ENCODE peak calls at places on chromosomes 16 and 17, in six cellular contexts. W, T, I, A, V and H are unnamed samples.
A peak's percentile ranks its signal among the peaks of the same experiment; 100 is the strongest.

GRCh38 chr17:38724337-38724988 is 5.7 kb upstream of the CISD3 start:
- DNase-seq in A (no peak), I (no peak), W (no peak), V (peak; percentile 94), T (no peak), H (no peak)

GRCh38 chr16:88537864-88538263 is 32.3 kb upstream of the ZC3H18 start:
- DNase-seq in V (no peak), A (no peak), W (no peak), T (no peak), I (no peak), H (no peak)

GRCh38 chr17:82358467-82359350 is at the start of gene TEX19:
- DNase-seq in W (peak; percentile 35), V (peak; percentile 72), I (no peak), A (peak; percentile 50), T (no peak), H (peak; percentile 43)

GRCh38 chr17:17494499-17495447 is 1.4 kb downstream of the RASD1 start:
- DNase-seq in T (peak; percentile 81), A (peak; percentile 83), V (no peak), I (peak; percentile 77), W (peak; percentile 60), H (peak; percentile 35)

GRCh38 chr17:79065105-79065670 is 9.4 kb upstream of the ENGASE start:
- DNase-seq in V (no peak), I (peak; percentile 64), A (peak; percentile 77), W (peak; percentile 78), T (peak; percentile 57), H (no peak)

GRCh38 chr16:7116734-7117133 is 215.9 kb upstream of the RBFOX1 start:
- DNase-seq in V (no peak), W (no peak), I (no peak), A (no peak), T (no peak), H (no peak)

GRCh38 chr17:50290074-50290702 is 15.9 kb downstream of the TMEM92 start:
- DNase-seq in T (peak; percentile 99), W (peak; percentile 98), I (no peak), V (no peak), A (no peak), H (no peak)

GRCh38 chr17:52143536-52143935 is 15.0 kb downstream of the CA10 start:
- DNase-seq in T (no peak), V (no peak), I (peak; percentile 85), W (no peak), A (peak; percentile 9), H (no peak)

GRCh38 chr17:60534613-60535157 is 8.6 kb upstream of the APPBP2 start:
- DNase-seq in V (no peak), W (no peak), A (no peak), T (no peak), I (no peak), H (no peak)

GRCh38 chr17:5416886-5417285 is 2.6 kb downstream of the NUP88 start:
- DNase-seq in W (peak; percentile 46), I (no peak), A (no peak), T (no peak), V (no peak), H (no peak)

GRCh38 chr17:5419356-5419958 is at the start of gene NUP88:
- DNase-seq in T (peak; percentile 98), W (peak; percentile 95), I (peak; percentile 99), V (peak; percentile 96), A (peak; percentile 99), H (peak; percentile 98)

GRCh38 chr17:5410594-5411272 is 8.7 kb downstream of the NUP88 start:
- DNase-seq in W (no peak), I (no peak), A (no peak), T (no peak), V (no peak), H (no peak)

GRCh38 chr17:5418858-5419355 is 555 bp downstream of the NUP88 start:
- DNase-seq in A (peak; percentile 58), T (peak; percentile 69), V (no peak), I (no peak), W (peak; percentile 41), H (peak; percentile 94)

DNA sequence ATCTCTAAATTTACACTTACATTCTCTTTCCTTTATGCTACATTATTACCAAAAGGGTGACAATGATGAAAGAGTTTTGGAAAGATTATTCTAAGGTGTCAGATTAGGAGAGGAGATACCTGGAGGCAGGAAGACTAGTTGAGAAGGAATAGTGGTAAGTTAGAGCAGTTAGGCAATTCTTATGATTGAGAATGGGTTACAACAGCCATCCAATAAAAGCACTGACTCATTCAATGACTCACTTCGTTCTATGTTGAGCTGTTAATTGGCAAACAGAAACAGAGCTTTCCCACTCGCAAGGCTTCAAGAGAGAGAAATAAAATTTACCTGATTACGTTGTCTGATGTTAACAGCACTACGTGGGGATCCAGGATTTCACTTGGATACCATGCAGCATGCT is 5.8 kb downstream of the NUP88 start:
- DNase-seq in T (peak; percentile 95), V (no peak), A (no peak), W (peak; percentile 86), I (no peak), H (no peak)
- TF ChIP-seq EZH2phosphoT487 in T (no peak), V (no peak), A (no peak), W (no peak), I (no peak), H (no peak)

DNA sequence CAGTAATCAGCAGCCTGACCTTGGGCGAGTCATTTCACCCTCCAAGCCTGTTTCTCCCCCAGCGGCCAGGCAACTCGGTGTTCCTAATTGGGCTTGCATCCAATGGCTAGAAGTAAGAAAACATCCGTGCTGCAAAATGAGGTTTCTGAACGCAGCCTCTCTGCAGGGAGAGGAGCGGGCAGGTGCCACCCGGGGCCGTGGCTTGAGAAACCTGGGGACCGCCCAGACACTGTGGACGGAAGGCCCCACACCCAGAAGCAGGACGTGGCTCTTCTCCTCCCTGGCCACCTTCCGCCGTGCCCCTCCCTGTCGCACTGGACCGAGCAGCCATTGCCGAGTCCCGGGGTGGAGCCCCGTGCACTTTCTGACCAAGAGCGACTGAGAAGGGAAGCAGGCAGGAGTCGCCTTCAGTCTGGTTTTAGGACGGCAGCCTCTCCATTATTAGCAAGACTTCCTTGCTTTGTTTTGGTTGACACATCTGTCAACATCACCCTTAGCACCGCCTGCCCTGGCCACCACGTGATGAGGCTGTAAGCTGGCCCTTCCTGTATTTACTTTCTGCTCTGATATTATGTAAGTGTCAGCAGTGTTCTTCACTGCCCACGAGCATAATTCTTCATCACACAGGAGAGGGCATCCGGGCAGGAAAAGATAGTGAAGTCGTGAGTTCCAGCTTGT is 785 bp downstream of the HERPUD1 start:
- DNase-seq in A (peak; percentile 37), T (peak; percentile 83), V (peak; percentile 67), I (peak; percentile 69), W (peak; percentile 53), H (peak; percentile 57)
- H3F3A ChIP-seq in A (no peaks in the 10 kb centered on the region), T (peaks cover 45% of the 10 kb centered on the region), V (peaks cover 14% of the 10 kb centered on the region), I (peaks cover 9% of the 10 kb centered on the region), W (no peaks in the 10 kb centered on the region), H (peaks cover 69% of the 10 kb centered on the region)

DNA sequence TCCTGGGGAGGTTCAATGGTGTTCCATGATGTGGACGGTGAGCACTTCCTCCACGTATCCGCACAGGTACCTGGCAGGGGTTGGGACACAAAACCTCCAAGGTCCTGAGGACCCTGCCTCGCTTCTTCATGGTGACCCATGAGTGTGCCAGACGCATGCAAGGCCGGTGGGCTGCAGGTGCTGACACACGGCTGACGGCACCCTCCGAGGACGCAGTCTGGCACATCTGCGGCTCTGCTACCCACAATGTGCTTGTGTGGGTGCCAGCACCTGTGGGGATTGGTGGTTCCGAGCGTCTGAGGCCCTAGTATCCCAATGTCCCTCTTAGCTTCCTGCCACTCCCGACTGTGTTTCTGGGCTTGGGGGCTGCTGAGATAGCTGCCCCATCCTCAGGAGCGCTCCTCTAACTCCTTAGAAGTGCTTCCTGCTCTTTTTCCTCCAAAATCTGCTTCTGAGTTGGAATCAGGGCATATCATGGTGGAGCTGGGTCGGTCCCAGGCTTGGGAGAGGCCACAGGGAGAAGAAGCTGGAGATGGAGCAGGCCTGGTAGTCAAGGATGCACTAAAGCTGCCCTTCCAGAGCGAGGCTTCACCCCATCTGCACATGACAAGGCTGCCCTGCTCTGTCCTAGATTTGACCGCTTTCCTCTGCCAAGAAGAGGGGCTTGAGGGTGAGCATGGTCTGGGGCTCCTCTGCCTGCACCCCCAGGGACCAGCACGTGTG is 1.6 kb downstream of the CYGB start:
- DNase-seq in A (no peak), W (no peak), V (peak; percentile 37), I (no peak), T (no peak), H (no peak)
- H3K4me1 ChIP-seq in A (no peaks in the 10 kb centered on the region), W (peaks cover 9% of the 10 kb centered on the region), V (peaks cover 76% of the 10 kb centered on the region), I (peaks cover 17% of the 10 kb centered on the region), T (peaks cover under 1% of the 10 kb centered on the region), H (no peaks in the 10 kb centered on the region)

GRCh38 chr16:3235856-3236669 is 1.1 kb upstream of the ZNF200 start:
- DNase-seq in I (peak; percentile 43), W (peak; percentile 19), T (peak; percentile 49), A (peak; percentile 72), V (no peak), H (no peak)
- TF ChIP-seq EZH2phosphoT487 in I (no peak), W (no peak), T (no peak), A (no peak), V (no peak), H (no peak)

GRCh38 chr16:79336437-79337229 is 263.9 kb downstream of the MAF start:
- DNase-seq in I (no peak), A (no peak), V (no peak), W (no peak), T (no peak), H (no peak)
- H3F3A ChIP-seq in I (no peaks in the 10 kb centered on the region), A (no peaks in the 10 kb centered on the region), V (no peaks in the 10 kb centered on the region), W (no peaks in the 10 kb centered on the region), T (no peaks in the 10 kb centered on the region), H (no peaks in the 10 kb centered on the region)

GRCh38 chr17:15957608-15958307 is 12.8 kb downstream of the ADORA2B start:
- DNase-seq in T (no peak), A (no peak), W (peak; percentile 35), I (no peak), V (no peak), H (no peak)
- H3K4me1 ChIP-seq in T (peaks cover 27% of the 10 kb centered on the region), A (peaks cover 7% of the 10 kb centered on the region), W (peaks cover 74% of the 10 kb centered on the region), I (no peaks in the 10 kb centered on the region), V (no peaks in the 10 kb centered on the region), H (peaks cover 13% of the 10 kb centered on the region)

GRCh38 chr16:1614226-1615102 is 2.3 kb downstream of the CRAMP1 start:
- DNase-seq in A (peak; percentile 65), I (peak; percentile 73), W (peak; percentile 12), T (peak; percentile 84), V (peak; percentile 83), H (no peak)
- TF ChIP-seq EZH2phosphoT487 in A (no peak), I (no peak), W (no peak), T (no peak), V (no peak), H (no peak)